ENCODE peak calls at places on chromosomes 13 and 19, in eight cellular contexts. W is cardiac muscle cell, S is thyroid gland, H is hepatocyte, T is uterus, C is astrocyte of the spinal cord, D is choroid plexus epithelial cell, F is MG63. V is an unnamed sample.

GRCh38 chr19:51107406-51108065 is 673 bp downstream of the CTU1 start:
- DNase-seq in W (no peak), S (no peak), H (peak; percentile 54), T (no peak), C (no peak), D (peak; percentile 21), F (peak; percentile 39), V (peak; percentile 35)

GRCh38 chr13:106630650-106631049 is 62.7 kb upstream of the ARGLU1 start:
- DNase-seq in W (no peak), S (no peak), H (no peak), T (no peak), C (no peak), D (no peak), F (no peak), V (peak; percentile 27)

GRCh38 chr13:29883941-29884518 is 33.6 kb upstream of the UBL3 start:
- DNase-seq in W (no peak), S (peak; percentile 85), H (no peak), T (no peak), C (no peak), D (no peak), F (peak; percentile 58), V (no peak)

GRCh38 chr13:42484396-42484795 is 89.6 kb upstream of the TNFSF11 start:
- DNase-seq in W (no peak), S (no peak), H (no peak), T (no peak), C (peak; percentile 48), D (peak; percentile 68), F (peak; percentile 28), V (peak; percentile 45)

GRCh38 chr19:5948697-5949564 is 29.0 kb downstream of the RANBP3 start:
- DNase-seq in W (no peak), S (peak; percentile 58), H (no peak), T (no peak), C (peak; percentile 45), D (peak; percentile 38), F (no peak), V (no peak)

GRCh38 chr13:36766295-36766694 is 52.7 kb upstream of the RFXAP start:
- DNase-seq in W (no peak), S (no peak), H (no peak), T (no peak), C (peak; percentile 74), D (peak; percentile 93), F (no peak), V (no peak)

GRCh38 chr19:38425810-38426466 is at the start of gene RASGRP4:
- DNase-seq in W (no peak), S (no peak), H (no peak), T (no peak), C (no peak), D (no peak), F (no peak), V (peak; percentile 61)

GRCh38 chr19:50555033-50555432 is 13.2 kb downstream of the LRRC4B start:
- DNase-seq in W (no peak), S (no peak), H (no peak), T (no peak), C (no peak), D (no peak), F (no peak), V (no peak)

GRCh38 chr19:47331931-47332547 is at the start of gene C5AR2:
- DNase-seq in W (no peak), S (no peak), H (no peak), T (no peak), C (no peak), D (no peak), F (no peak), V (no peak)
- H3K4me3 ChIP-seq in W (no peak within 1 kb of the TSS), S (no peak within 1 kb of the TSS), H (no peak within 1 kb of the TSS), T (no peak within 1 kb of the TSS), C (no peak within 1 kb of the TSS), D (no peak within 1 kb of the TSS), F (no peak within 1 kb of the TSS), V (no peak within 1 kb of the TSS)

GRCh38 chr13:51817717-51818116 is 13.8 kb upstream of the DHRS12 start:
- DNase-seq in W (no peak), S (no peak), H (no peak), T (no peak), C (no peak), D (no peak), F (no peak), V (no peak)

GRCh38 chr13:51815848-51816247 is 11.9 kb upstream of the DHRS12 start:
- DNase-seq in W (no peak), S (peak; percentile 60), H (no peak), T (no peak), C (no peak), D (no peak), F (no peak), V (no peak)

GRCh38 chr13:51814071-51814470 is 10.1 kb upstream of the DHRS12 start:
- DNase-seq in W (no peak), S (no peak), H (no peak), T (no peak), C (no peak), D (no peak), F (no peak), V (no peak)

GRCh38 chr13:51816604-51817254 is 12.8 kb upstream of the DHRS12 start:
- DNase-seq in W (no peak), S (no peak), H (no peak), T (no peak), C (no peak), D (no peak), F (no peak), V (no peak)

DNA sequence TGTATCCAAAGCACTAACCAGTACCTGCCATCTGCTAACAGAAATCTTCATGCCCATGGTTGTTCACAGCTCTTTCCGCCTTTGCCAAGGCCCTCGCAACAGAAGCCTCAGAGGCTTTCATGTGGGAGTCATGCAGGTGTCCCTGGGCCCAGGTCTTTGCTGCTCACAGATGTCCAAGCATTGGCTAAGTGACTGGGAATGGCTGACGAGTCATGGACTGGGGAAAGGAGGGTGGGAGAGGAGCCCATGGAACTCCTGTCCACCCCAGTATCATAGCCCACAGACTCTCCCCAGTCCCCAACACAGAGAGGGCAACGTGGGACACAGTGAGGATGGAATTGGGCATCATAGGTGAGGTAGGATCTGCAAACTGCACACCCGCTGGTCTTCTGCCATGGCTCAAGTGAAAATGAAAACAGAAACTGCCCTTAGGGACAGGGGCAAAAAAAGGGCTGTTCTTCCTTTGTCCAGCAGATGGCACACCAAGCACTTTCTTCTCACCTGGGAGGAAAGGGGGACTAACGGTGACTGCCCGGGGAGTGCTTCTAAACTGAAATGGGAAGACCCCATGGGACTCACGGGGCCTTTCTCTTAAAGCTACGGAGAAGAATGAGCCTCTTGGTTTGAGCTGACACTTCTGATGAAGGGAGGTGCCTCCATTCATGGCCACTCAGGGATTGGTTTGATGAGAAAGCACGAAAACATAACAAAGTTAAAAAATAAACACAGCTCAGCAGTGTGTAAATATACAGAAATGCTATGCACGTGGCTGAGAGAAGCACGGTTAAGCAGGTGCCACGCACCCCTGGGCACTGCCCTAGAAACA is 11.1 kb upstream of the DHRS12 start:
- DNase-seq in W (peak; percentile 72), S (peak; percentile 65), H (peak; percentile 75), T (peak; percentile 65), C (peak; percentile 43), D (peak; percentile 74), F (peak; percentile 41), V (peak; percentile 86)
- H3K4me3 ChIP-seq in W (no peak overlapping the region), S (peak overlapping the region; percentile 5), H (no peak overlapping the region), T (no peak overlapping the region), C (no peak overlapping the region), D (peak overlapping the region; percentile 33), F (no peak overlapping the region), V (peak overlapping the region; percentile 5)

GRCh38 chr13:50153401-50153800 is 138.2 kb downstream of the KCNRG start:
- DNase-seq in W (no peak), S (no peak), H (no peak), T (no peak), C (no peak), D (no peak), F (no peak), V (no peak)

GRCh38 chr13:50152224-50152623 is 137.0 kb downstream of the KCNRG start:
- DNase-seq in W (no peak), S (no peak), H (no peak), T (no peak), C (peak; percentile 15), D (peak; percentile 11), F (no peak), V (no peak)

GRCh38 chr13:50153888-50154287 is 138.6 kb downstream of the KCNRG start:
- DNase-seq in W (no peak), S (no peak), H (no peak), T (no peak), C (no peak), D (no peak), F (no peak), V (no peak)

GRCh38 chr13:50154697-50155096 is 139.5 kb downstream of the KCNRG start:
- DNase-seq in W (no peak), S (no peak), H (no peak), T (no peak), C (no peak), D (no peak), F (no peak), V (no peak)

GRCh38 chr13:50152655-50153309 is 137.5 kb downstream of the KCNRG start:
- DNase-seq in W (no peak), S (no peak), H (no peak), T (no peak), C (no peak), D (no peak), F (no peak), V (peak; percentile 17)
- H3K4me3 ChIP-seq in W (no peak overlapping the region), S (no peak overlapping the region), H (no peak overlapping the region), T (no peak overlapping the region), C (no peak overlapping the region), D (no peak overlapping the region), F (peak overlapping the region; percentile 33), V (no peak overlapping the region)

GRCh38 chr19:17749912-17750317 is 1.4 kb upstream of the FCHO1 start:
- DNase-seq in W (no peak), S (no peak), H (no peak), T (no peak), C (no peak), D (peak; percentile 22), F (no peak), V (no peak)

GRCh38 chr19:17752865-17753639 is 1.8 kb downstream of the FCHO1 start:
- DNase-seq in W (no peak), S (no peak), H (no peak), T (no peak), C (no peak), D (no peak), F (no peak), V (no peak)

GRCh38 chr19:17748884-17749638 is 2.2 kb upstream of the FCHO1 start:
- DNase-seq in W (no peak), S (no peak), H (no peak), T (no peak), C (no peak), D (no peak), F (no peak), V (no peak)

GRCh38 chr19:17751912-17752273 is 616 bp downstream of the FCHO1 start:
- DNase-seq in W (no peak), S (no peak), H (no peak), T (no peak), C (no peak), D (no peak), F (no peak), V (no peak)

DNA sequence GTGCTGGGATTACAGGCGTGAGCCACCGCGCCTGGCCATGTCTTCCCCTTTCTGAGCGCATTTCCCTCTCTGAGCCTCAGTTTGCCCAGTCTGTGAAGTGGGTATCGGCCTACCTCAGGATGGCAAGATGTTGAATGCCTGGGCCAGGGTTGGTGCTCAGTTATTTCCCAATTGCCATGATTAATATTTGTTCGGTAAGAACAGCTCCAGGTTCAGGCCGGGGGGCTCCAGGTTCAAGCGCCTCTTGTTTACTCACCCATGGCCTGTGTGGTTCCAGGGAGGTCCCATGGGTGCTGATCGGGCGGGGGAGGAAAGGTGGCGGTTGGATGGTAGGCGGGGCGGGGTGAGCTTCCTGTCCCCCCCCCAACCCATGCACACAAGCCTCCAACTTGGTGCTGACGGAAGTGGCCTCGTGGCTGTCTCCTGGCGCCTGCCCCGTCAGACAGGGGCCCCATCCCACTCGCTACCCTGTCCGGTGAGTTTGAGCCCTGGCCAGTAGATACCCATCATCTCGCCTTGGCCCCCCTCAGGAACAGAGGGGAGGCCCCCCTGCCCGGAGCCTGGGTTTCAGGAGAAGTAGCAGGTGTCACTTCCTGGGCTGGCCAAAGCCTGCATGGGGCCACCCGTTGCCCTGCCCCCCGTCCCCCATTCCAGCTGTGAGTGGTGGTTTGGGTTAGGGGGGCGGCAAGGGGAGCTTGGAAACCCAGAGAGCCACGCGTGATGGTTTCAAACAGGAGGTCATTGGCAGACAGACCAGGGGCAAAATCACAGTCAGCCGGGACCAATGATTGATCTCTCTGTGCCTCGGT is at the start of gene FCHO1:
- DNase-seq in W (no peak), S (peak; percentile 15), H (no peak), T (no peak), C (no peak), D (no peak), F (no peak), V (no peak)
- H3K4me3 ChIP-seq in W (no peak within 1 kb of the TSS), S (no peak within 1 kb of the TSS), H (no peak within 1 kb of the TSS), T (no peak within 1 kb of the TSS), C (no peak within 1 kb of the TSS), D (no peak within 1 kb of the TSS), F (no peak within 1 kb of the TSS), V (no peak within 1 kb of the TSS)